ENCODE peak calls at places on chromosomes 13 and 19, in five cellular contexts. O, T, U, Z and I are unnamed samples.

GRCh38 chr19:535017-535835 is 3.7 kb downstream of the CDC34 start:
- DNase-seq in O (no peak), T (no peak), U (no peak), Z (no peak), I (no peak)

GRCh38 chr13:48731957-48732569 is 78.3 kb downstream of the CYSLTR2 start:
- DNase-seq in O (peak; percentile 44), T (no peak), U (peak; percentile 49), Z (peak; percentile 11), I (no peak)

GRCh38 chr19:55832676-55833075 is 877 bp upstream of the NLRP11 start:
- DNase-seq in O (no peak), T (no peak), U (no peak), Z (no peak), I (no peak)

GRCh38 chr19:53903055-53903680 is 5.9 kb upstream of the CACNG7 start:
- DNase-seq in O (no peak), T (peak; percentile 30), U (peak; percentile 54), Z (peak; percentile 52), I (no peak)

GRCh38 chr13:41064493-41064892 is 3.2 kb downstream of the WBP4 start:
- DNase-seq in O (no peak), T (peak; percentile 90), U (no peak), Z (no peak), I (no peak)

GRCh38 chr13:110258876-110259631 is 47.9 kb downstream of the COL4A1 start:
- DNase-seq in O (no peak), T (no peak), U (no peak), Z (no peak), I (no peak)

GRCh38 chr13:26255717-26256277 is 1.9 kb downstream of the CDK8 start:
- DNase-seq in O (peak; percentile 39), T (peak; percentile 4), U (no peak), Z (peak; percentile 20), I (no peak)

GRCh38 chr19:53927745-53928144 is 18.7 kb downstream of the CACNG7 start:
- DNase-seq in O (no peak), T (peak; percentile 64), U (peak; percentile 48), Z (peak; percentile 33), I (no peak)

GRCh38 chr13:60112771-60113170 is 51.0 kb downstream of the DIAPH3 start:
- DNase-seq in O (no peak), T (peak; percentile 69), U (no peak), Z (no peak), I (no peak)

GRCh38 chr13:101695870-101696516 is 243.5 kb downstream of the ITGBL1 start:
- DNase-seq in O (no peak), T (no peak), U (no peak), Z (no peak), I (no peak)

GRCh38 chr13:26029581-26030136 is 22.2 kb downstream of the SHISA2 start:
- DNase-seq in O (no peak), T (no peak), U (no peak), Z (no peak), I (no peak)

GRCh38 chr13:113455384-113455783 is 2.1 kb upstream of the ADPRHL1 start:
- DNase-seq in O (no peak), T (no peak), U (no peak), Z (no peak), I (no peak)

GRCh38 chr13:113458218-113459065 is 5.2 kb upstream of the ADPRHL1 start:
- DNase-seq in O (peak; percentile 89), T (peak; percentile 55), U (peak; percentile 20), Z (peak; percentile 13), I (no peak)

GRCh38 chr13:113454936-113455335 is 1.6 kb upstream of the ADPRHL1 start:
- DNase-seq in O (no peak), T (no peak), U (no peak), Z (no peak), I (no peak)

GRCh38 chr13:113456116-113456702 is 2.9 kb upstream of the ADPRHL1 start:
- DNase-seq in O (no peak), T (no peak), U (no peak), Z (no peak), I (no peak)

DNA sequence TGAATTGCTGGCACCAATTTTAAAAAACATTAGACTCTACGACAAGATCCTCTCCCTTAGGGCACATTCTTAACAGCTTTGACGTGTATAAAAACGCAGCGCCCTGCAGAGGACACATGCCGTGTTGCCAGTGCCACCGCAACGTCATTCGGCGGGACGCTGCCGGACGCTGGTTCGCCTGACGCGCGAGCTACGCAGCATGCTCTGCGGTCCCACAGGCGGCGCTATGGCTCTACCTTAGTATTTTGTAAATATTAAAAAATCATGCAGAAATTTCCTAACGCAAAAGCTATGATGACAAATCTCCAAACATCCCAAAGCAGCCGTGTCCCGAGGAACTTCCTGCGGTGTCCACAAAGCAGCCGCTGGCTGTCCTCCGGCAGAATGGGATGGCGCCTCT is 4.2 kb upstream of the ADPRHL1 start:
- DNase-seq in O (no peak), T (no peak), U (no peak), Z (no peak), I (no peak)
- TF ChIP-seq MXI1 in O (no peak), T (no peak), U (no peak), Z (no peak), I (no peak)

GRCh38 chr19:16288544-16288943 is 36.1 kb upstream of the KLF2 start:
- DNase-seq in O (no peak), T (peak; percentile 17), U (no peak), Z (no peak), I (no peak)
- TF ChIP-seq RAD21 in O (no peak), T (no peak), U (no peak), Z (no peak), I (no peak)

GRCh38 chr19:51094696-51095279 is 12.1 kb upstream of the KLK14 start:
- DNase-seq in O (peak; percentile 89), T (no peak), U (peak; percentile 87), Z (peak; percentile 13), I (no peak)
- TF ChIP-seq MXI1 in O (no peak), T (no peak), U (no peak), Z (no peak), I (no peak)

DNA sequence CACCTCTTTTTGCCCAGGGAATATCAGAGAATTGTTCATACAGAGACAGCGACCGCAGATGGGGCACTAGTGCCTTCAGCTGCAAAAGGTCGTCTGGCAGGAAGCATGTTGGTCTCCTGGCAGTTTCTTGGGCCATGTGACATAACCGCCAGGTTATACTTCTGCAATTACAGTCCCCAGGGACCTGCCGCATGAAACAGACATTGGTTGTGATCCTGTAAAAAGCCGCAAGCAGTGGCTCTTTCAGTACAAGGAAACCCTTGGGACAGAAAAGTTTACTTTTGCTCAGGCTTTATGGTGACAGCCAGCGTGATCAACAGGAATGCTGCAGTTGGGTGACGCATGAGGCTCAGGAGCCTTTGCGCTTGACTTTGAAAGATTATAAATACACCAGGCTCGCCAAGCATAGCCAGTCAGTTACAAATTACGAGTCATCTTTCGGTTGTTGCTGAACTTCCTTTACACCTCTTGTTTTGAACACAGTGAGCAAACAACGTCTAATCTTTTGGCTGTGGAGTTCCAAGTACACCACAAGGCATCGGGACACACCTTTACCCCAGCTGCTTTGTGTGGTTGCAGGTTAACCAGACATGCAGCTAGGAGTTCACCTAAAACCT is 50.5 kb upstream of the UBE2L5 start:
- DNase-seq in O (no peak), T (peak; percentile 82), U (no peak), Z (peak; percentile 35), I (peak; percentile 96)
- TF ChIP-seq RAD21 in O (no peak), T (no peak), U (no peak), Z (no peak), I (peak; percentile 1)

DNA sequence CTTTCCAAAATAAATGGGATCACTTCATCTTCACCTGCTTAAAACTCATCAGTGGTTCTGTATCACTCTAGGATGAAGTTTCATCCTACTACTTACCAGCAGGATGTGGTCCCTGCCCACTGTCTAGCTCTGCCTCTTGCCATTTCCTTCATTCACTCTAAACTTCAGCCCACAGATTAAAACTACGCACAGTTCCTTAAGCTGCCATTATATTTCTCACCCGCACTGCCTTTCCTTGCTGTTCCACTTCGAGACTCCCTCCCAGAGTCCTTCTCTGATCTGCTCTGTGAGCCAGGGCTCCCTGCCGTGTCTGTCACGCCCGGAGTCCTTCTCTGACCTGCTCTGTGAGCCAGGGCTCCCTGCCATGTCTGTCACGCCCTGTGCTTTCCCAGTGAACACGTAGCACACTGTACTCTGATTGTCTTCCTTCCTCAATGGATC is 52.0 kb upstream of the NPAS1 start:
- DNase-seq in O (no peak), T (no peak), U (no peak), Z (no peak), I (no peak)
- TF ChIP-seq MXI1 in O (no peak), T (no peak), U (no peak), Z (no peak), I (no peak)

DNA sequence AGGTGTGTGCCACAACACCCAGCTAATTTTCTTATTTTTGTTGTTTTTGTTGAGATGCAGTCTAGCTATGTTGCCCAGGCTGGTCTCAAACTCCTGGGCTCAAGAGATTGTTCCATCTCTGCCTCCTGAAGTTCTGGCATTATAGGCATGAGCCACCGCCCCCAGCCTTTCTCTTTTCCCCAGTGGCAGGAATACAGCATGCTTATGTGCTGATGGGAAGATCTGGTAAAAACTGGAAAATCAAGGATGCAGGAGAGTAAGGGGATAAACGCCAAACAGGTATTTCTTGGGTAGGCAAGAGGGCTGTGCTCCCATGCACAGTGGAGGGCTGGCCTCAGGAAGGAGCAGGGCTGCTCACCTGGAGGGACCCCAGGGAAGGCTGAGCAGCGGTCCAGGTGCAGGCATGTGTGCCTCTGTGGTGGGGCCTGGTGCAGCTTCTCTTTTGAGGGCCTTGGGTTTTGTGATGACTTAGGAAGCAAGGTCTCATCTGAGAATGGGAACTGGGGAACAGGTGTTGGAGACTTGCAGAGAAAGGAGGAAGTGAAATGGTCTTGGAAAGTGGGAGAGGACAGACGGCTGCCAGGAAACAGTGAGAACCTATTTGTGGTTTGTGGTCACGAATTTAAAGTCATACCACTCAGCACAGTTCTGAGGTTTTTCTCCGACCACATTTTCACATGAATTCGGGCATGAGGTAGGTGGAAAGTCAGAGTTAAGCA is 106.5 kb downstream of the TEX26 start:
- DNase-seq in O (no peak), T (peak; percentile 44), U (no peak), Z (no peak), I (peak; percentile 84)
- TF ChIP-seq RAD21 in O (no peak), T (no peak), U (no peak), Z (no peak), I (no peak)